ENCODE peak calls at places on chromosomes 16 and 17, in nine cellular contexts. One of them, this sample, is unnamed.

GRCh38 chr17:60154616-60155426 is 5.0 kb downstream of the CA4 start:
- DNase-seq in stimulated activated naive CD4-positive, alpha-beta T cell: no peak
- DNase-seq in caudate nucleus: no peak
- DNase-seq in RWPE1: peak
- DNase-seq in C1 segment of cervical spinal cord: peak
- DNase-seq in activated naive CD4-positive, alpha-beta T cell: no peak
- DNase-seq in mucosa of gallbladder: peak
- DNase-seq in kidney glomerular epithelial cell: no peak
- DNase-seq in activated T-cell treated with anti-CD3 and anti-CD28 coated beads for 1 hour: no peak
- DNase-seq in this sample: no peak

GRCh38 chr17:48894886-48895285 is 2.3 kb downstream of the ATP5MC1 start:
- DNase-seq in kidney glomerular epithelial cell: no peak
- DNase-seq in RWPE1: no peak
- DNase-seq in mucosa of gallbladder: no peak
- DNase-seq in C1 segment of cervical spinal cord: no peak
- DNase-seq in caudate nucleus: peak
- DNase-seq in stimulated activated naive CD4-positive, alpha-beta T cell: no peak
- DNase-seq in activated naive CD4-positive, alpha-beta T cell: no peak
- DNase-seq in activated T-cell treated with anti-CD3 and anti-CD28 coated beads for 1 hour: no peak
- DNase-seq in this sample: no peak

GRCh38 chr16:17474037-17474436 is 3.3 kb upstream of the XYLT1 start:
- DNase-seq in caudate nucleus: no peak
- DNase-seq in activated T-cell treated with anti-CD3 and anti-CD28 coated beads for 1 hour: no peak
- DNase-seq in activated naive CD4-positive, alpha-beta T cell: peak
- DNase-seq in kidney glomerular epithelial cell: no peak
- DNase-seq in C1 segment of cervical spinal cord: no peak
- DNase-seq in RWPE1: no peak
- DNase-seq in stimulated activated naive CD4-positive, alpha-beta T cell: no peak
- DNase-seq in mucosa of gallbladder: no peak
- DNase-seq in this sample: no peak

GRCh38 chr16:67441289-67441753 is 10.4 kb downstream of the HSD11B2 start:
- DNase-seq in activated T-cell treated with anti-CD3 and anti-CD28 coated beads for 1 hour: no peak
- DNase-seq in stimulated activated naive CD4-positive, alpha-beta T cell: no peak
- DNase-seq in activated naive CD4-positive, alpha-beta T cell: no peak
- DNase-seq in caudate nucleus: no peak
- DNase-seq in RWPE1: no peak
- DNase-seq in mucosa of gallbladder: peak
- DNase-seq in C1 segment of cervical spinal cord: no peak
- DNase-seq in kidney glomerular epithelial cell: no peak
- DNase-seq in this sample: no peak

GRCh38 chr17:82932146-82933005 is 92.6 kb upstream of the ZNF750 start:
- DNase-seq in mucosa of gallbladder: no peak
- DNase-seq in RWPE1: no peak
- DNase-seq in caudate nucleus: no peak
- DNase-seq in activated naive CD4-positive, alpha-beta T cell: no peak
- DNase-seq in activated T-cell treated with anti-CD3 and anti-CD28 coated beads for 1 hour: no peak
- DNase-seq in stimulated activated naive CD4-positive, alpha-beta T cell: no peak
- DNase-seq in kidney glomerular epithelial cell: no peak
- DNase-seq in C1 segment of cervical spinal cord: no peak
- DNase-seq in this sample: no peak

GRCh38 chr17:48497103-48497502 is 33.7 kb downstream of the HOXB1 start:
- DNase-seq in C1 segment of cervical spinal cord: no peak
- DNase-seq in activated T-cell treated with anti-CD3 and anti-CD28 coated beads for 1 hour: no peak
- DNase-seq in caudate nucleus: no peak
- DNase-seq in stimulated activated naive CD4-positive, alpha-beta T cell: no peak
- DNase-seq in RWPE1: no peak
- DNase-seq in mucosa of gallbladder: no peak
- DNase-seq in kidney glomerular epithelial cell: no peak
- DNase-seq in activated naive CD4-positive, alpha-beta T cell: no peak
- DNase-seq in this sample: no peak

GRCh38 chr17:57603978-57604377 is 141.1 kb downstream of the CCDC182 start:
- DNase-seq in caudate nucleus: no peak
- DNase-seq in stimulated activated naive CD4-positive, alpha-beta T cell: peak
- DNase-seq in activated T-cell treated with anti-CD3 and anti-CD28 coated beads for 1 hour: peak
- DNase-seq in mucosa of gallbladder: peak
- DNase-seq in activated naive CD4-positive, alpha-beta T cell: peak
- DNase-seq in RWPE1: no peak
- DNase-seq in kidney glomerular epithelial cell: no peak
- DNase-seq in C1 segment of cervical spinal cord: no peak
- DNase-seq in this sample: peak

GRCh38 chr17:9571201-9571600 is 4.4 kb downstream of the STX8 start:
- DNase-seq in activated T-cell treated with anti-CD3 and anti-CD28 coated beads for 1 hour: no peak
- DNase-seq in activated naive CD4-positive, alpha-beta T cell: no peak
- DNase-seq in C1 segment of cervical spinal cord: no peak
- DNase-seq in kidney glomerular epithelial cell: no peak
- DNase-seq in caudate nucleus: no peak
- DNase-seq in RWPE1: no peak
- DNase-seq in stimulated activated naive CD4-positive, alpha-beta T cell: no peak
- DNase-seq in mucosa of gallbladder: no peak
- DNase-seq in this sample: no peak

GRCh38 chr17:42670199-42670924 is 6.4 kb downstream of the PLEKHH3 start:
- DNase-seq in mucosa of gallbladder: no peak
- DNase-seq in stimulated activated naive CD4-positive, alpha-beta T cell: peak
- DNase-seq in caudate nucleus: no peak
- DNase-seq in kidney glomerular epithelial cell: no peak
- DNase-seq in RWPE1: no peak
- DNase-seq in activated T-cell treated with anti-CD3 and anti-CD28 coated beads for 1 hour: no peak
- DNase-seq in activated naive CD4-positive, alpha-beta T cell: peak
- DNase-seq in C1 segment of cervical spinal cord: no peak
- DNase-seq in this sample: peak

GRCh38 chr17:39717660-39718059 is 12.7 kb downstream of the MIEN1 start:
- DNase-seq in activated naive CD4-positive, alpha-beta T cell: no peak
- DNase-seq in stimulated activated naive CD4-positive, alpha-beta T cell: no peak
- DNase-seq in C1 segment of cervical spinal cord: no peak
- DNase-seq in activated T-cell treated with anti-CD3 and anti-CD28 coated beads for 1 hour: no peak
- DNase-seq in caudate nucleus: no peak
- DNase-seq in kidney glomerular epithelial cell: no peak
- DNase-seq in RWPE1: no peak
- DNase-seq in mucosa of gallbladder: no peak
- DNase-seq in this sample: no peak

GRCh38 chr17:4232168-4232813 is 31.5 kb downstream of the ANKFY1 start:
- DNase-seq in C1 segment of cervical spinal cord: no peak
- DNase-seq in mucosa of gallbladder: no peak
- DNase-seq in stimulated activated naive CD4-positive, alpha-beta T cell: no peak
- DNase-seq in kidney glomerular epithelial cell: no peak
- DNase-seq in activated T-cell treated with anti-CD3 and anti-CD28 coated beads for 1 hour: no peak
- DNase-seq in caudate nucleus: no peak
- DNase-seq in RWPE1: peak
- DNase-seq in activated naive CD4-positive, alpha-beta T cell: no peak
- DNase-seq in this sample: no peak

GRCh38 chr16:11742041-11742535 is 569 bp downstream of the TXNDC11 start:
- DNase-seq in C1 segment of cervical spinal cord: peak
- DNase-seq in mucosa of gallbladder: peak
- DNase-seq in kidney glomerular epithelial cell: no peak
- DNase-seq in activated naive CD4-positive, alpha-beta T cell: no peak
- DNase-seq in activated T-cell treated with anti-CD3 and anti-CD28 coated beads for 1 hour: peak
- DNase-seq in RWPE1: peak
- DNase-seq in stimulated activated naive CD4-positive, alpha-beta T cell: peak
- DNase-seq in caudate nucleus: peak
- DNase-seq in this sample: no peak

GRCh38 chr16:89187337-89188063 is 12.8 kb downstream of the SLC22A31 start:
- DNase-seq in stimulated activated naive CD4-positive, alpha-beta T cell: peak
- DNase-seq in mucosa of gallbladder: no peak
- DNase-seq in activated naive CD4-positive, alpha-beta T cell: no peak
- DNase-seq in caudate nucleus: no peak
- DNase-seq in activated T-cell treated with anti-CD3 and anti-CD28 coated beads for 1 hour: no peak
- DNase-seq in RWPE1: no peak
- DNase-seq in C1 segment of cervical spinal cord: no peak
- DNase-seq in kidney glomerular epithelial cell: no peak
- DNase-seq in this sample: no peak

GRCh38 chr16:4081577-4082021 is 34.6 kb downstream of the ADCY9 start:
- DNase-seq in activated naive CD4-positive, alpha-beta T cell: peak
- DNase-seq in mucosa of gallbladder: peak
- DNase-seq in RWPE1: no peak
- DNase-seq in caudate nucleus: peak
- DNase-seq in C1 segment of cervical spinal cord: no peak
- DNase-seq in kidney glomerular epithelial cell: no peak
- DNase-seq in stimulated activated naive CD4-positive, alpha-beta T cell: peak
- DNase-seq in activated T-cell treated with anti-CD3 and anti-CD28 coated beads for 1 hour: no peak
- DNase-seq in this sample: no peak

GRCh38 chr17:28057731-28058246 is 15.3 kb downstream of the NLK start:
- DNase-seq in caudate nucleus: no peak
- DNase-seq in stimulated activated naive CD4-positive, alpha-beta T cell: no peak
- DNase-seq in mucosa of gallbladder: no peak
- DNase-seq in C1 segment of cervical spinal cord: no peak
- DNase-seq in RWPE1: peak
- DNase-seq in kidney glomerular epithelial cell: peak
- DNase-seq in activated naive CD4-positive, alpha-beta T cell: no peak
- DNase-seq in activated T-cell treated with anti-CD3 and anti-CD28 coated beads for 1 hour: no peak
- DNase-seq in this sample: no peak

GRCh38 chr17:78375401-78376079 is 2.9 kb upstream of the PGS1 start:
- DNase-seq in stimulated activated naive CD4-positive, alpha-beta T cell: no peak
- DNase-seq in mucosa of gallbladder: no peak
- DNase-seq in C1 segment of cervical spinal cord: no peak
- DNase-seq in kidney glomerular epithelial cell: peak
- DNase-seq in activated naive CD4-positive, alpha-beta T cell: no peak
- DNase-seq in caudate nucleus: no peak
- DNase-seq in activated T-cell treated with anti-CD3 and anti-CD28 coated beads for 1 hour: no peak
- DNase-seq in RWPE1: peak
- DNase-seq in this sample: no peak

GRCh38 chr17:58337600-58338453 is 9.2 kb upstream of the TSPOAP1 start:
- DNase-seq in activated naive CD4-positive, alpha-beta T cell: peak
- DNase-seq in C1 segment of cervical spinal cord: peak
- DNase-seq in activated T-cell treated with anti-CD3 and anti-CD28 coated beads for 1 hour: peak
- DNase-seq in kidney glomerular epithelial cell: peak
- DNase-seq in stimulated activated naive CD4-positive, alpha-beta T cell: peak
- DNase-seq in mucosa of gallbladder: peak
- DNase-seq in caudate nucleus: peak
- DNase-seq in RWPE1: no peak
- DNase-seq in this sample: peak

GRCh38 chr17:8994319-8994718 is 27.0 kb upstream of the NTN1 start:
- DNase-seq in RWPE1: no peak
- DNase-seq in caudate nucleus: peak
- DNase-seq in kidney glomerular epithelial cell: no peak
- DNase-seq in activated T-cell treated with anti-CD3 and anti-CD28 coated beads for 1 hour: peak
- DNase-seq in activated naive CD4-positive, alpha-beta T cell: peak
- DNase-seq in C1 segment of cervical spinal cord: peak
- DNase-seq in stimulated activated naive CD4-positive, alpha-beta T cell: no peak
- DNase-seq in mucosa of gallbladder: peak
- DNase-seq in this sample: no peak

GRCh38 chr17:67289174-67289876 is 44.3 kb upstream of the HELZ start:
- DNase-seq in kidney glomerular epithelial cell: no peak
- DNase-seq in C1 segment of cervical spinal cord: peak
- DNase-seq in RWPE1: no peak
- DNase-seq in stimulated activated naive CD4-positive, alpha-beta T cell: no peak
- DNase-seq in mucosa of gallbladder: peak
- DNase-seq in activated T-cell treated with anti-CD3 and anti-CD28 coated beads for 1 hour: no peak
- DNase-seq in caudate nucleus: peak
- DNase-seq in activated naive CD4-positive, alpha-beta T cell: no peak
- DNase-seq in this sample: no peak

GRCh38 chr17:73586921-73587680 is 57.1 kb downstream of the SDK2 start:
- DNase-seq in stimulated activated naive CD4-positive, alpha-beta T cell: no peak
- DNase-seq in C1 segment of cervical spinal cord: peak
- DNase-seq in caudate nucleus: no peak
- DNase-seq in kidney glomerular epithelial cell: no peak
- DNase-seq in activated naive CD4-positive, alpha-beta T cell: no peak
- DNase-seq in RWPE1: no peak
- DNase-seq in activated T-cell treated with anti-CD3 and anti-CD28 coated beads for 1 hour: no peak
- DNase-seq in mucosa of gallbladder: no peak
- DNase-seq in this sample: no peak

GRCh38 chr16:2470234-2470601 is 879 bp upstream of the NTN3 start:
- DNase-seq in RWPE1: no peak
- DNase-seq in caudate nucleus: no peak
- DNase-seq in mucosa of gallbladder: no peak
- DNase-seq in activated naive CD4-positive, alpha-beta T cell: no peak
- DNase-seq in C1 segment of cervical spinal cord: no peak
- DNase-seq in activated T-cell treated with anti-CD3 and anti-CD28 coated beads for 1 hour: no peak
- DNase-seq in stimulated activated naive CD4-positive, alpha-beta T cell: no peak
- DNase-seq in kidney glomerular epithelial cell: no peak
- DNase-seq in this sample: no peak

This sample was measured in memory B cell.